ENCODE peak calls at places on chromosome X, in five cellular contexts. One of them, this sample, is unnamed.

GRCh38 chrX:67780694-67781109 is 236.9 kb downstream of the AR start:
- DNase-seq in G401: peak; percentile 1
- DNase-seq in Calu3: peak; percentile 34
- DNase-seq in stimulated activated CD4-positive, alpha-beta T cell treated with anti-CD3 and anti-CD28 coated beads, Interleukin-1b, Interleukin-23, amount 100 ng/mL, for 24 hours: no peak
- DNase-seq in NCI-H446 treated with DMSO at 0.1 percent for 48 hours: no peak
- DNase-seq in this sample: peak; percentile 93

GRCh38 chrX:81003491-81004185 is 194.0 kb upstream of the BRWD3 start:
- DNase-seq in Calu3: no peak
- DNase-seq in G401: no peak
- DNase-seq in stimulated activated CD4-positive, alpha-beta T cell treated with anti-CD3 and anti-CD28 coated beads, Interleukin-1b, Interleukin-23, amount 100 ng/mL, for 24 hours: no peak
- DNase-seq in NCI-H446 treated with DMSO at 0.1 percent for 48 hours: no peak
- DNase-seq in this sample: no peak

GRCh38 chrX:153687121-153688039 is at the start of gene SLC6A8:
- DNase-seq in Calu3: peak; percentile 69
- DNase-seq in NCI-H446 treated with DMSO at 0.1 percent for 48 hours: peak; percentile 18
- DNase-seq in G401: peak; percentile 80
- DNase-seq in stimulated activated CD4-positive, alpha-beta T cell treated with anti-CD3 and anti-CD28 coated beads, Interleukin-1b, Interleukin-23, amount 100 ng/mL, for 24 hours: no peak
- DNase-seq in this sample: peak; percentile 59

GRCh38 chrX:47514553-47515235 is 31.7 kb upstream of the ZNF41 start:
- DNase-seq in stimulated activated CD4-positive, alpha-beta T cell treated with anti-CD3 and anti-CD28 coated beads, Interleukin-1b, Interleukin-23, amount 100 ng/mL, for 24 hours: no peak
- DNase-seq in G401: no peak
- DNase-seq in NCI-H446 treated with DMSO at 0.1 percent for 48 hours: no peak
- DNase-seq in Calu3: no peak
- DNase-seq in this sample: no peak

GRCh38 chrX:9414416-9414815 is 50.4 kb upstream of the TBL1X start:
- DNase-seq in stimulated activated CD4-positive, alpha-beta T cell treated with anti-CD3 and anti-CD28 coated beads, Interleukin-1b, Interleukin-23, amount 100 ng/mL, for 24 hours: no peak
- DNase-seq in NCI-H446 treated with DMSO at 0.1 percent for 48 hours: no peak
- DNase-seq in G401: no peak
- DNase-seq in Calu3: no peak
- DNase-seq in this sample: peak; percentile 84

GRCh38 chrX:7077241-7077909 is 70.1 kb upstream of the STS start:
- DNase-seq in G401: no peak
- DNase-seq in NCI-H446 treated with DMSO at 0.1 percent for 48 hours: no peak
- DNase-seq in Calu3: no peak
- DNase-seq in stimulated activated CD4-positive, alpha-beta T cell treated with anti-CD3 and anti-CD28 coated beads, Interleukin-1b, Interleukin-23, amount 100 ng/mL, for 24 hours: no peak
- DNase-seq in this sample: no peak

GRCh38 chrX:23515028-23515427 is 152.3 kb upstream of the PRDX4 start:
- DNase-seq in stimulated activated CD4-positive, alpha-beta T cell treated with anti-CD3 and anti-CD28 coated beads, Interleukin-1b, Interleukin-23, amount 100 ng/mL, for 24 hours: no peak
- DNase-seq in G401: no peak
- DNase-seq in Calu3: no peak
- DNase-seq in NCI-H446 treated with DMSO at 0.1 percent for 48 hours: no peak
- DNase-seq in this sample: no peak

GRCh38 chrX:68872171-68872570 is 43.4 kb downstream of the EFNB1 start:
- DNase-seq in G401: no peak
- DNase-seq in stimulated activated CD4-positive, alpha-beta T cell treated with anti-CD3 and anti-CD28 coated beads, Interleukin-1b, Interleukin-23, amount 100 ng/mL, for 24 hours: no peak
- DNase-seq in Calu3: no peak
- DNase-seq in NCI-H446 treated with DMSO at 0.1 percent for 48 hours: no peak
- DNase-seq in this sample: no peak

GRCh38 chrX:103540145-103540544 is 20.9 kb upstream of the RAB40A start:
- DNase-seq in NCI-H446 treated with DMSO at 0.1 percent for 48 hours: no peak
- DNase-seq in Calu3: no peak
- DNase-seq in stimulated activated CD4-positive, alpha-beta T cell treated with anti-CD3 and anti-CD28 coated beads, Interleukin-1b, Interleukin-23, amount 100 ng/mL, for 24 hours: no peak
- DNase-seq in G401: no peak
- DNase-seq in this sample: peak; percentile 33

GRCh38 chrX:106619797-106620196 is 8.0 kb downstream of the RADX start:
- DNase-seq in G401: peak; percentile 0
- DNase-seq in NCI-H446 treated with DMSO at 0.1 percent for 48 hours: no peak
- DNase-seq in Calu3: peak; percentile 1
- DNase-seq in stimulated activated CD4-positive, alpha-beta T cell treated with anti-CD3 and anti-CD28 coated beads, Interleukin-1b, Interleukin-23, amount 100 ng/mL, for 24 hours: no peak
- DNase-seq in this sample: peak; percentile 3

GRCh38 chrX:23525531-23525930 is 141.8 kb upstream of the PRDX4 start:
- DNase-seq in NCI-H446 treated with DMSO at 0.1 percent for 48 hours: no peak
- DNase-seq in G401: no peak
- DNase-seq in Calu3: no peak
- DNase-seq in stimulated activated CD4-positive, alpha-beta T cell treated with anti-CD3 and anti-CD28 coated beads, Interleukin-1b, Interleukin-23, amount 100 ng/mL, for 24 hours: no peak
- DNase-seq in this sample: no peak

GRCh38 chrX:48597353-48598264 is at the start of gene WDR13:
- DNase-seq in stimulated activated CD4-positive, alpha-beta T cell treated with anti-CD3 and anti-CD28 coated beads, Interleukin-1b, Interleukin-23, amount 100 ng/mL, for 24 hours: peak; percentile 76
- DNase-seq in NCI-H446 treated with DMSO at 0.1 percent for 48 hours: peak; percentile 80
- DNase-seq in Calu3: peak; percentile 94
- DNase-seq in G401: peak; percentile 89
- DNase-seq in this sample: peak; percentile 95

GRCh38 chrX:101485212-101486064 is at the start of gene ARMCX4:
- DNase-seq in NCI-H446 treated with DMSO at 0.1 percent for 48 hours: peak; percentile 57
- DNase-seq in G401: peak; percentile 70
- DNase-seq in stimulated activated CD4-positive, alpha-beta T cell treated with anti-CD3 and anti-CD28 coated beads, Interleukin-1b, Interleukin-23, amount 100 ng/mL, for 24 hours: no peak
- DNase-seq in Calu3: peak; percentile 39
- DNase-seq in this sample: peak; percentile 32

GRCh38 chrX:78958419-78959116 is 13.4 kb downstream of the P2RY10 start:
- DNase-seq in NCI-H446 treated with DMSO at 0.1 percent for 48 hours: no peak
- DNase-seq in stimulated activated CD4-positive, alpha-beta T cell treated with anti-CD3 and anti-CD28 coated beads, Interleukin-1b, Interleukin-23, amount 100 ng/mL, for 24 hours: no peak
- DNase-seq in Calu3: no peak
- DNase-seq in G401: no peak
- DNase-seq in this sample: no peak

GRCh38 chrX:150842198-150842553 is 56.3 kb downstream of the CD99L2 start:
- DNase-seq in G401: no peak
- DNase-seq in Calu3: no peak
- DNase-seq in stimulated activated CD4-positive, alpha-beta T cell treated with anti-CD3 and anti-CD28 coated beads, Interleukin-1b, Interleukin-23, amount 100 ng/mL, for 24 hours: no peak
- DNase-seq in NCI-H446 treated with DMSO at 0.1 percent for 48 hours: no peak
- DNase-seq in this sample: peak; percentile 27

GRCh38 chrX:3678287-3678686 is 35.2 kb downstream of the PRKX start:
- DNase-seq in G401: no peak
- DNase-seq in NCI-H446 treated with DMSO at 0.1 percent for 48 hours: no peak
- DNase-seq in stimulated activated CD4-positive, alpha-beta T cell treated with anti-CD3 and anti-CD28 coated beads, Interleukin-1b, Interleukin-23, amount 100 ng/mL, for 24 hours: no peak
- DNase-seq in Calu3: no peak
- DNase-seq in this sample: no peak

GRCh38 chrX:14922437-14922836 is 49.2 kb downstream of the MOSPD2 start:
- DNase-seq in stimulated activated CD4-positive, alpha-beta T cell treated with anti-CD3 and anti-CD28 coated beads, Interleukin-1b, Interleukin-23, amount 100 ng/mL, for 24 hours: no peak
- DNase-seq in G401: no peak
- DNase-seq in Calu3: no peak
- DNase-seq in NCI-H446 treated with DMSO at 0.1 percent for 48 hours: no peak
- DNase-seq in this sample: peak; percentile 58

GRCh38 chrX:110143454-110144210 is 140.7 kb downstream of the TMEM164 start:
- DNase-seq in G401: peak; percentile 74
- DNase-seq in Calu3: no peak
- DNase-seq in stimulated activated CD4-positive, alpha-beta T cell treated with anti-CD3 and anti-CD28 coated beads, Interleukin-1b, Interleukin-23, amount 100 ng/mL, for 24 hours: no peak
- DNase-seq in NCI-H446 treated with DMSO at 0.1 percent for 48 hours: peak; percentile 44
- DNase-seq in this sample: peak; percentile 73

GRCh38 chrX:39112143-39112542 is 310.9 kb downstream of the MID1IP1 start:
- DNase-seq in Calu3: no peak
- DNase-seq in G401: no peak
- DNase-seq in stimulated activated CD4-positive, alpha-beta T cell treated with anti-CD3 and anti-CD28 coated beads, Interleukin-1b, Interleukin-23, amount 100 ng/mL, for 24 hours: no peak
- DNase-seq in NCI-H446 treated with DMSO at 0.1 percent for 48 hours: no peak
- DNase-seq in this sample: peak; percentile 37

GRCh38 chrX:120140293-120140981 is 18.0 kb upstream of the RHOXF2 start:
- DNase-seq in Calu3: no peak
- DNase-seq in G401: no peak
- DNase-seq in NCI-H446 treated with DMSO at 0.1 percent for 48 hours: no peak
- DNase-seq in stimulated activated CD4-positive, alpha-beta T cell treated with anti-CD3 and anti-CD28 coated beads, Interleukin-1b, Interleukin-23, amount 100 ng/mL, for 24 hours: no peak
- DNase-seq in this sample: no peak

GRCh38 chrX:115563633-115564182 is 2.7 kb downstream of the PLS3 start:
- DNase-seq in Calu3: peak; percentile 8
- DNase-seq in G401: no peak
- DNase-seq in stimulated activated CD4-positive, alpha-beta T cell treated with anti-CD3 and anti-CD28 coated beads, Interleukin-1b, Interleukin-23, amount 100 ng/mL, for 24 hours: no peak
- DNase-seq in NCI-H446 treated with DMSO at 0.1 percent for 48 hours: no peak
- DNase-seq in this sample: no peak

GRCh38 chrX:24487576-24487975 is 22.5 kb downstream of the PDK3 start:
- DNase-seq in stimulated activated CD4-positive, alpha-beta T cell treated with anti-CD3 and anti-CD28 coated beads, Interleukin-1b, Interleukin-23, amount 100 ng/mL, for 24 hours: no peak
- DNase-seq in Calu3: peak; percentile 22
- DNase-seq in NCI-H446 treated with DMSO at 0.1 percent for 48 hours: no peak
- DNase-seq in G401: no peak
- DNase-seq in this sample: no peak

GRCh38 chrX:124421898-124422622 is 75.7 kb downstream of the SH2D1A start:
- DNase-seq in NCI-H446 treated with DMSO at 0.1 percent for 48 hours: no peak
- DNase-seq in G401: no peak
- DNase-seq in Calu3: peak; percentile 24
- DNase-seq in stimulated activated CD4-positive, alpha-beta T cell treated with anti-CD3 and anti-CD28 coated beads, Interleukin-1b, Interleukin-23, amount 100 ng/mL, for 24 hours: no peak
- DNase-seq in this sample: no peak

GRCh38 chrX:128142745-128143144 is 90.5 kb upstream of the ACTRT1 start:
- DNase-seq in stimulated activated CD4-positive, alpha-beta T cell treated with anti-CD3 and anti-CD28 coated beads, Interleukin-1b, Interleukin-23, amount 100 ng/mL, for 24 hours: no peak
- DNase-seq in NCI-H446 treated with DMSO at 0.1 percent for 48 hours: no peak
- DNase-seq in G401: no peak
- DNase-seq in Calu3: no peak
- DNase-seq in this sample: no peak

GRCh38 chrX:69136546-69137331 is 28.5 kb downstream of the PJA1 start:
- DNase-seq in Calu3: no peak
- DNase-seq in stimulated activated CD4-positive, alpha-beta T cell treated with anti-CD3 and anti-CD28 coated beads, Interleukin-1b, Interleukin-23, amount 100 ng/mL, for 24 hours: no peak
- DNase-seq in NCI-H446 treated with DMSO at 0.1 percent for 48 hours: no peak
- DNase-seq in G401: no peak
- DNase-seq in this sample: no peak

GRCh38 chrX:133633162-133633561 is 217.9 kb upstream of the GPC4 start:
- DNase-seq in Calu3: no peak
- DNase-seq in G401: no peak
- DNase-seq in NCI-H446 treated with DMSO at 0.1 percent for 48 hours: no peak
- DNase-seq in stimulated activated CD4-positive, alpha-beta T cell treated with anti-CD3 and anti-CD28 coated beads, Interleukin-1b, Interleukin-23, amount 100 ng/mL, for 24 hours: no peak
- DNase-seq in this sample: no peak

This sample was measured in myocyte.